ENCODE peak calls at places on chromosomes 3 and 15, in five cellular contexts. F, Y, I, J and X are unnamed samples.

GRCh38 chr3:11610044-11610671 is 33.6 kb downstream of the VGLL4 start:
- DNase-seq in F (peak; percentile 65), I (no peak), J (no peak), Y (no peak), X (peak; percentile 77)

GRCh38 chr3:190436356-190436755 is 13.3 kb downstream of the TMEM207 start:
- DNase-seq in I (no peak), Y (no peak), F (no peak), J (no peak), X (no peak)

GRCh38 chr3:41961061-41961749 is 698 bp downstream of the ULK4 start:
- DNase-seq in F (peak; percentile 61), I (peak; percentile 51), Y (peak; percentile 55), J (peak; percentile 68), X (peak; percentile 59)

GRCh38 chr3:100540791-100541334 is 48.4 kb downstream of the TMEM45A start:
- DNase-seq in I (no peak), F (no peak), J (no peak), Y (no peak), X (no peak)

GRCh38 chr3:37198996-37199395 is 24.6 kb upstream of the LRRFIP2 start:
- DNase-seq in F (peak; percentile 40), I (no peak), J (no peak), Y (no peak), X (no peak)

GRCh38 chr3:125431912-125432587 is 56.9 kb upstream of the ZNF148 start:
- DNase-seq in Y (no peak), J (no peak), I (no peak), F (peak; percentile 49), X (no peak)

GRCh38 chr3:36911990-36912804 is 32.7 kb downstream of the TRANK1 start:
- DNase-seq in J (no peak), F (peak; percentile 94), I (peak; percentile 33), Y (no peak), X (no peak)

GRCh38 chr3:29334652-29335189 is 53.9 kb downstream of the RBMS3 start:
- DNase-seq in F (no peak), J (no peak), Y (no peak), I (no peak), X (no peak)

GRCh38 chr15:65082303-65082958 is 5.9 kb downstream of the KBTBD13 start:
- DNase-seq in Y (peak; percentile 33), J (no peak), F (no peak), I (no peak), X (no peak)

GRCh38 chr15:78391781-78392180 is 46.2 kb upstream of the IREB2 start:
- DNase-seq in Y (no peak), I (no peak), F (no peak), J (no peak), X (no peak)

GRCh38 chr3:178439504-178439903 is 96.7 kb upstream of the KCNMB2 start:
- DNase-seq in F (peak; percentile 74), Y (no peak), J (no peak), I (peak; percentile 31), X (no peak)

GRCh38 chr3:21256932-21257331 is 494.1 kb downstream of the ZNF385D start:
- DNase-seq in J (no peak), F (no peak), I (no peak), Y (peak; percentile 35), X (no peak)

GRCh38 chr15:94453227-94453626 is 221.9 kb downstream of the MCTP2 start:
- DNase-seq in Y (no peak), I (no peak), F (peak; percentile 39), J (no peak), X (no peak)

GRCh38 chr15:69813881-69814280 is 283.8 kb downstream of the TLE3 start:
- DNase-seq in I (no peak), F (no peak), J (no peak), Y (no peak), X (no peak)

GRCh38 chr3:122099255-122099654 is 44.1 kb downstream of the CD86 start:
- DNase-seq in I (no peak), F (no peak), Y (no peak), J (no peak), X (no peak)

GRCh38 chr15:83446904-83447708 is at the start of gene SH3GL3:
- DNase-seq in Y (peak; percentile 85), I (peak; percentile 73), J (peak; percentile 83), F (peak; percentile 55), X (peak; percentile 92)

GRCh38 chr3:112881891-112882290 is 35.2 kb upstream of the CD200R1L start:
- DNase-seq in J (no peak), F (no peak), Y (no peak), I (no peak), X (no peak)

GRCh38 chr3:172188511-172188910 is 149.1 kb downstream of the FNDC3B start:
- DNase-seq in F (no peak), I (no peak), J (no peak), Y (no peak), X (no peak)

GRCh38 chr3:189204467-189204866 is 32.7 kb downstream of the TPRG1 start:
- DNase-seq in J (no peak), Y (no peak), F (no peak), I (no peak), X (no peak)

GRCh38 chr15:26166429-26166828 is 303.3 kb upstream of the ATP10A start:
- DNase-seq in Y (no peak), I (no peak), J (no peak), F (no peak), X (no peak)

GRCh38 chr3:185824051-185824466 is 783 bp downstream of the IGF2BP2 start:
- DNase-seq in I (no peak), F (no peak), J (peak; percentile 64), Y (peak; percentile 17), X (no peak)

GRCh38 chr15:42239528-42240245 is 31.6 kb upstream of the VPS39 start:
- DNase-seq in Y (no peak), F (peak; percentile 46), J (no peak), I (no peak), X (no peak)

GRCh38 chr15:74156018-74156417 is 17.5 kb upstream of the ISLR start:
- DNase-seq in I (no peak), J (no peak), F (no peak), Y (no peak), X (no peak)

GRCh38 chr3:131110087-131110486 is 83.4 kb downstream of the NEK11 start:
- DNase-seq in J (no peak), Y (no peak), I (no peak), F (peak; percentile 21), X (no peak)

GRCh38 chr15:101014921-101015841 is 96.0 kb downstream of the LRRK1 start:
- DNase-seq in J (peak; percentile 78), Y (peak; percentile 67), I (peak; percentile 68), F (peak; percentile 70), X (peak; percentile 87)

GRCh38 chr3:49928511-49929017 is 1.0 kb downstream of the MON1A start:
- DNase-seq in Y (peak; percentile 69), I (no peak), F (no peak), J (no peak), X (no peak)

GRCh38 chr3:44942202-44942921 is 33.6 kb downstream of the ZDHHC3 start:
- DNase-seq in I (peak; percentile 3), Y (no peak), J (no peak), F (peak; percentile 79), X (no peak)

GRCh38 chr3:71979155-71979554 is 194.2 kb upstream of the PROK2 start:
- DNase-seq in Y (no peak), I (no peak), J (no peak), F (no peak), X (no peak)

GRCh38 chr3:71975573-71975972 is 190.6 kb upstream of the PROK2 start:
- DNase-seq in Y (no peak), F (no peak), J (no peak), I (no peak), X (no peak)

GRCh38 chr3:71977525-71977924 is 192.6 kb upstream of the PROK2 start:
- DNase-seq in Y (no peak), F (no peak), J (no peak), I (no peak), X (no peak)

GRCh38 chr3:71973337-71974030 is 188.5 kb upstream of the PROK2 start:
- DNase-seq in F (no peak), J (no peak), Y (no peak), I (no peak), X (no peak)

GRCh38 chr3:71978150-71978721 is 193.3 kb upstream of the PROK2 start:
- DNase-seq in J (no peak), F (no peak), Y (no peak), I (no peak), X (no peak)
- H3K4me3 ChIP-seq in J (no peak overlapping the region), F (no peak overlapping the region), Y (no peak overlapping the region), I (no peak overlapping the region), X (no peak overlapping the region)

GRCh38 chr3:102230057-102230456 is 204.8 kb upstream of the ZPLD1 start:
- DNase-seq in Y (no peak), I (no peak), F (no peak), J (no peak), X (no peak)

GRCh38 chr3:102233881-102234280 is 200.9 kb upstream of the ZPLD1 start:
- DNase-seq in I (no peak), J (no peak), F (no peak), Y (no peak), X (no peak)

GRCh38 chr3:102226463-102226862 is 208.4 kb upstream of the ZPLD1 start:
- DNase-seq in Y (no peak), I (no peak), F (no peak), J (no peak), X (no peak)

GRCh38 chr3:102225407-102226132 is 209.2 kb upstream of the ZPLD1 start:
- DNase-seq in I (peak; percentile 80), Y (no peak), F (peak; percentile 86), J (no peak), X (no peak)

DNA sequence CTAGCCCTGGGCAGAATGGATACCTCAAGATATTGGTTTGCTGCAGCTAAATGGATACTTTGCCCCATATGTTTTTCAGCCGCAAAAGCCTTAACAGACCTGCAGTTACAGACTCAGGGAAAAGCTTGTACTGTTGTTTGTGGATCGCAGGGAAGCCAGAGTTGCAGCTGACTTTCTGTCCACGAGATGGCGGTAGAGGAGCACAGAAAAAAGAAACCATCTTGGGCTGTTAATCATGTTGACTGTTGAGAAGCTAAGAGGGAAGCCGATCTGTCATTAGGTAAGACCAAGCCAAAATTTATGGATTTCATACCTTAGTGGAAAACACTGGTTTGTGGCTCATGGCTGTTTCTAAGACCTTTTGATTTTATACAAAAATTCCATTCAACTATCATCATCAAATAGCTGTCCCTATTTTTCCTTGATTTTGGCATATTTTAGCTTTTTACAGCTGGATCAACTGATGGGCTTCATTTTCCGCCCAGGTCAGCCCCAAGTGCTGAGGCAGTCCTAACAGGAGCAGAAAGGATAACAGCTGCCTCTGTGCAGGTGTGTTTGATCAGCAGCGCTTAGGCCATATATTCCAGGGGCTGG is 205.7 kb upstream of the ZPLD1 start:
- DNase-seq in F (peak; percentile 62), I (peak; percentile 75), J (peak; percentile 73), Y (peak; percentile 69), X (peak; percentile 89)
- TF ChIP-seq POLR2A in F (no peak), I (no peak), J (no peak), Y (no peak), X (no peak)

DNA sequence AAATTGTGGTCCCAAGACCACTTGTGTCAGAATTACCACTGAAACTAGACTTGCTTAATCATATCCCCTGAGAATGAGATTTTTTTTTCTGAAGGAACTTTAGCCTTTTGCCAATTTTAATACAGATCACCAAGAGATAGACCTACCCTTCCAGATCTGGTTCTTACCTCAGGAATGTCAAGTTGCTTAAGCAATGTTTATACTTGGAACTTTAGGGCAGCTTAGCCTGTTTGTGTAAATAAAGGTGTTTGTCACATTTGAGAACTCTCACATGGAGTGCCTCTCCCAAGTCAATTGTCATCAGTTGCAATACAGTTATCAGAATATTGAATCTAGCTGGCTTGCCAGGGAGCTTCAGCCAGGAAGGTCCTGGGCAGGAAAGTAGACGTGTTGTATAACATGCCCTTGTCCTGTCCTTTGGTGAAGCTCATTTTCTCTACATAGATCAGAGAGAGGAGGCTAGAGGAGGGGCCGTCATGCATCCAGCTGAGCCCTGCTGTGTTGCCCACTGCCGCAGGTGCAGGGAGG is 3.9 kb downstream of the GPD1L start:
- DNase-seq in I (peak; percentile 21), F (no peak), J (no peak), Y (no peak), X (no peak)
- H3K4me1 ChIP-seq in I (peaks cover 33% of the 10 kb centered on the region), F (peaks cover 9% of the 10 kb centered on the region), J (peaks cover 43% of the 10 kb centered on the region), Y (peaks cover 49% of the 10 kb centered on the region), X (peaks cover 6% of the 10 kb centered on the region)

GRCh38 chr15:58842713-58843396 is 71.8 kb downstream of the MINDY2 start:
- DNase-seq in J (no peak), F (no peak), Y (no peak), I (no peak), X (no peak)
- H3K4me3 ChIP-seq in J (no peak overlapping the region), F (no peak overlapping the region), Y (no peak overlapping the region), I (no peak overlapping the region), X (no peak overlapping the region)